ENCODE peak calls at places on chromosomes 6 and 20, in ten cellular contexts. T is AG10803; A is HT1080; S is GM03348; Z is lower lobe of right lung; U is HT-29; G is GM12892; B is aorta; P is activated T-helper 1 cell treated with anti-CD3 and anti-CD28 coated beads, Interleukin-12 subunit alpha, Interleukin-12 subunit beta, Interleukin-2, Interleukin-4 antibody, amounts not matched to agents 30 ng/mL and 10 ng/mL and 1 ng/mL, durations not matched to agents 14 hours and 24 hours and 36 hours; J is iris pigment epithelial cell. X is an unnamed sample.

GRCh38 chr6:56046576-56046975 is 171.2 kb upstream of the BMP5 start:
- DNase-seq in J (peak), T (peak), A (peak), U (peak), S (no peak), P (no peak), Z (peak), G (no peak), B (peak), X (no peak)

GRCh38 chr20:12698817-12699216 is 310.0 kb upstream of the SPTLC3 start:
- DNase-seq in J (no peak), G (no peak), A (no peak), U (no peak), Z (no peak), P (no peak), B (no peak), S (no peak), T (no peak), X (no peak)

GRCh38 chr6:157755032-157755751 is 67.9 kb upstream of the SNX9 start:
- DNase-seq in J (no peak), G (no peak), S (no peak), B (no peak), U (no peak), A (no peak), T (no peak), Z (no peak), P (no peak), X (no peak)

GRCh38 chr6:130743175-130743574 is 84.0 kb upstream of the SMLR1 start:
- DNase-seq in S (no peak), J (no peak), T (no peak), Z (no peak), U (peak), P (no peak), G (no peak), B (no peak), A (no peak), X (no peak)

GRCh38 chr6:167974644-167975344 is 22.7 kb upstream of the KIF25 start:
- DNase-seq in Z (no peak), J (peak), G (no peak), B (no peak), U (peak), T (no peak), A (no peak), P (no peak), S (no peak), X (no peak)

GRCh38 chr6:157570104-157570503 is 189.1 kb downstream of the ZDHHC14 start:
- DNase-seq in J (no peak), T (no peak), U (no peak), G (no peak), S (no peak), Z (no peak), P (no peak), B (no peak), A (no peak), X (no peak)

GRCh38 chr6:155103816-155104366 is 108.8 kb downstream of the TIAM2 start:
- DNase-seq in P (no peak), A (no peak), T (peak), U (no peak), B (no peak), Z (no peak), J (peak), S (peak), G (no peak), X (no peak)

GRCh38 chr20:59839372-59839771 is 94.1 kb downstream of the SYCP2 start:
- DNase-seq in S (no peak), U (no peak), Z (no peak), J (no peak), G (no peak), B (no peak), P (no peak), A (no peak), T (no peak), X (no peak)

GRCh38 chr20:45969712-45970634 is 2.0 kb downstream of the ZNF335 start:
- DNase-seq in Z (no peak), U (peak), P (no peak), G (no peak), A (peak), J (peak), S (peak), B (peak), T (peak), X (peak)

GRCh38 chr6:116287668-116288282 is 8.0 kb upstream of the TSPYL1 start:
- DNase-seq in B (no peak), Z (no peak), G (no peak), P (no peak), T (peak), A (peak), U (peak), S (peak), J (peak), X (no peak)

GRCh38 chr20:2149507-2149906 is 47.9 kb downstream of the STK35 start:
- DNase-seq in G (no peak), U (no peak), J (peak), S (no peak), Z (no peak), T (no peak), A (peak), P (no peak), B (no peak), X (no peak)

GRCh38 chr6:129785081-129785755 is 75.2 kb upstream of the ARHGAP18 start:
- DNase-seq in U (no peak), J (peak), P (no peak), A (peak), B (no peak), S (peak), G (no peak), T (peak), Z (no peak), X (no peak)

GRCh38 chr6:33622456-33623431 is 1.6 kb downstream of the ITPR3 start:
- DNase-seq in J (peak), P (no peak), S (peak), Z (peak), A (peak), G (no peak), U (no peak), T (no peak), B (no peak), X (no peak)

GRCh38 chr20:63014710-63015109 is 7.9 kb upstream of the BHLHE23 start:
- DNase-seq in B (no peak), S (no peak), A (no peak), U (no peak), J (no peak), Z (no peak), G (no peak), P (no peak), T (no peak), X (no peak)

GRCh38 chr20:18001131-18001921 is 32.5 kb downstream of the MGME1 start:
- DNase-seq in A (peak), U (no peak), B (peak), Z (peak), P (no peak), T (peak), G (no peak), J (peak), S (peak), X (no peak)

GRCh38 chr20:25344634-25345033 is 46.0 kb downstream of the ABHD12 start:
- DNase-seq in Z (no peak), B (no peak), U (no peak), A (no peak), G (no peak), T (no peak), J (no peak), S (no peak), P (no peak), X (no peak)

GRCh38 chr6:52718535-52718934 is 44.7 kb downstream of the GSTA2 start:
- DNase-seq in Z (no peak), J (peak), T (peak), G (no peak), P (no peak), U (no peak), S (peak), B (no peak), A (no peak), X (no peak)

GRCh38 chr6:1851681-1852456 is 242.2 kb downstream of the FOXC1 start:
- DNase-seq in S (no peak), Z (no peak), G (no peak), U (no peak), J (no peak), A (no peak), B (no peak), T (no peak), P (no peak), X (no peak)

GRCh38 chr6:110033749-110034636 is 55.9 kb downstream of the GPR6 start:
- DNase-seq in S (no peak), Z (no peak), T (no peak), P (no peak), U (no peak), B (no peak), J (no peak), G (no peak), A (no peak), X (no peak)

GRCh38 chr20:35828434-35828833 is 56.6 kb downstream of the PHF20 start:
- DNase-seq in P (no peak), U (no peak), T (no peak), S (no peak), B (no peak), G (no peak), J (peak), A (no peak), Z (no peak), X (no peak)

GRCh38 chr6:52389626-52390360 is 27.8 kb downstream of the PAQR8 start:
- DNase-seq in T (peak), B (no peak), J (peak), S (peak), A (peak), G (peak), P (peak), Z (peak), U (peak), X (no peak)

GRCh38 chr6:139765825-139766285 is 391.4 kb upstream of the CITED2 start:
- DNase-seq in T (peak), G (no peak), U (peak), Z (no peak), S (no peak), J (peak), P (no peak), B (no peak), A (peak), X (no peak)

GRCh38 chr6:141401851-141402250 is 730.9 kb upstream of the GJE1 start:
- DNase-seq in P (no peak), G (no peak), Z (no peak), T (no peak), A (no peak), S (no peak), B (no peak), U (no peak), J (no peak), X (no peak)

GRCh38 chr20:25058051-25058796 is at the start of gene ACSS1:
- DNase-seq in P (peak), T (peak), U (peak), J (no peak), G (peak), B (peak), S (peak), Z (peak), A (no peak), X (no peak)

GRCh38 chr6:2940010-2940850 is 31.1 kb downstream of the SERPINB6 start:
- DNase-seq in B (no peak), Z (peak), U (no peak), A (no peak), J (no peak), P (peak), G (peak), T (no peak), S (no peak), X (no peak)

GRCh38 chr20:57996936-57997629 is 231.4 kb downstream of the ANKRD60 start:
- DNase-seq in S (peak), Z (no peak), J (peak), U (peak), B (no peak), G (no peak), A (peak), T (peak), P (no peak), X (no peak)

GRCh38 chr20:40797425-40797824 is 108.4 kb upstream of the MAFB start:
- DNase-seq in S (peak), T (peak), U (peak), G (no peak), Z (no peak), A (peak), P (no peak), J (peak), B (no peak), X (no peak)

GRCh38 chr20:52033313-52033712 is 158.3 kb downstream of the ZFP64 start:
- DNase-seq in J (peak), A (peak), G (no peak), S (no peak), Z (no peak), P (no peak), U (no peak), B (no peak), T (no peak), X (no peak)

GRCh38 chr20:58877374-58878360 is 25.2 kb downstream of the GNAS start:
- DNase-seq in T (no peak), U (no peak), Z (no peak), J (no peak), B (no peak), S (no peak), G (no peak), P (peak), A (no peak), X (no peak)

GRCh38 chr6:168376811-168377480 is 57.4 kb upstream of the DACT2 start:
- DNase-seq in T (no peak), A (no peak), P (no peak), J (no peak), U (no peak), S (no peak), B (peak), G (no peak), Z (peak), X (no peak)

GRCh38 chr6:26199773-26200728 is 112.8 kb downstream of the HFE start:
- DNase-seq in A (no peak), P (no peak), T (no peak), J (peak), U (peak), B (no peak), Z (peak), G (no peak), S (no peak), X (no peak)

GRCh38 chr6:169866140-169866534 is 114.7 kb downstream of the ERMARD start:
- DNase-seq in T (no peak), G (no peak), A (no peak), B (no peak), Z (no peak), S (no peak), J (no peak), P (no peak), U (no peak), X (no peak)

GRCh38 chr6:124446966-124447365 is 515.3 kb upstream of the RNF217 start:
- DNase-seq in U (no peak), G (no peak), J (no peak), S (no peak), P (no peak), Z (no peak), A (peak), B (no peak), T (no peak), X (no peak)

GRCh38 chr6:142872376-142872775 is 72.6 kb downstream of the HIVEP2 start:
- DNase-seq in G (no peak), A (peak), T (peak), S (no peak), J (no peak), Z (no peak), U (no peak), P (no peak), B (no peak), X (no peak)

GRCh38 chr6:45923831-45924391 is 91.7 kb downstream of the CLIC5 start:
- DNase-seq in G (peak), T (peak), P (peak), Z (no peak), B (no peak), J (peak), A (peak), U (no peak), S (peak), X (no peak)

GRCh38 chr20:53878262-53879047 is 191.9 kb downstream of the BCAS1 start:
- DNase-seq in P (no peak), B (no peak), S (no peak), T (no peak), Z (no peak), J (no peak), G (no peak), A (no peak), U (no peak), X (no peak)

X was measured in D721Med.